ENCODE peak calls at places on chromosomes 11 and 22, in ten cellular contexts. J, Y, W, V, L, T, I, G, K and P are unnamed samples.

GRCh38 chr11:26778000-26778757 is 56.3 kb upstream of the SLC5A12 start:
- DNase-seq in J (no peak), G (no peak), K (no peak), I (peak), Y (peak), W (peak), L (no peak), V (peak), T (no peak), P (peak)

GRCh38 chr11:117551761-117552343 is 224.2 kb downstream of the CEP164 start:
- DNase-seq in Y (no peak), I (no peak), T (no peak), K (no peak), J (no peak), G (no peak), L (no peak), W (no peak), V (no peak), P (no peak)

GRCh38 chr11:29432719-29433325 is 584.0 kb downstream of the KCNA4 start:
- DNase-seq in I (peak), T (no peak), V (no peak), Y (peak), W (peak), G (no peak), K (no peak), L (no peak), J (no peak), P (no peak)

GRCh38 chr11:34050967-34051348 is 573 bp upstream of the CAPRIN1 start:
- DNase-seq in K (no peak), V (no peak), L (no peak), I (no peak), G (no peak), J (no peak), T (no peak), Y (no peak), W (peak), P (no peak)

GRCh38 chr11:128500488-128500887 is 86.9 kb downstream of the ETS1 start:
- DNase-seq in V (no peak), I (no peak), L (no peak), G (no peak), K (no peak), T (no peak), W (no peak), J (no peak), Y (no peak), P (no peak)

GRCh38 chr11:82811369-82811768 is 77.7 kb upstream of the FAM181B start:
- DNase-seq in I (no peak), Y (no peak), L (no peak), K (no peak), W (no peak), J (no peak), V (no peak), G (no peak), T (no peak), P (no peak)

GRCh38 chr11:88482871-88483301 is 145.3 kb upstream of the CTSC start:
- DNase-seq in Y (peak), W (peak), K (no peak), G (no peak), I (no peak), V (no peak), L (no peak), T (no peak), J (no peak), P (no peak)

GRCh38 chr11:75198278-75198948 is 42.2 kb upstream of the TPBGL start:
- DNase-seq in G (no peak), Y (no peak), I (peak), K (no peak), J (no peak), L (no peak), V (no peak), W (no peak), T (no peak), P (no peak)

GRCh38 chr11:44680982-44681597 is 45.7 kb upstream of the TSPAN18 start:
- DNase-seq in L (no peak), G (no peak), I (peak), V (no peak), J (no peak), Y (no peak), T (peak), W (peak), K (no peak), P (no peak)

GRCh38 chr11:70063121-70063520 is 15.0 kb upstream of the ANO1 start:
- DNase-seq in I (no peak), J (no peak), W (no peak), Y (no peak), T (no peak), V (no peak), G (no peak), L (no peak), K (no peak), P (no peak)

GRCh38 chr11:129236850-129237249 is 44.7 kb upstream of the ARHGAP32 start:
- DNase-seq in W (no peak), J (no peak), L (no peak), I (no peak), T (no peak), K (no peak), Y (no peak), G (no peak), V (no peak), P (no peak)

GRCh38 chr22:45678961-45679912 is 7.6 kb downstream of the ATXN10 start:
- DNase-seq in W (peak), L (no peak), Y (peak), G (no peak), I (peak), K (no peak), V (peak), T (no peak), J (no peak), P (peak)

GRCh38 chr22:46070215-46070721 is 80.1 kb upstream of the PPARA start:
- DNase-seq in V (no peak), Y (peak), G (peak), K (no peak), T (no peak), I (no peak), L (no peak), W (no peak), J (peak), P (no peak)

GRCh38 chr11:125083312-125084056 is 20.4 kb downstream of the SLC37A2 start:
- DNase-seq in K (no peak), Y (no peak), J (no peak), W (no peak), G (no peak), L (no peak), T (no peak), I (no peak), V (no peak), P (no peak)

GRCh38 chr22:44185237-44186120 is 4.8 kb downstream of the PARVG start:
- DNase-seq in K (no peak), L (no peak), V (no peak), J (peak), Y (no peak), G (no peak), T (no peak), W (no peak), I (no peak), P (no peak)

GRCh38 chr11:119671048-119671447 is 58.0 kb downstream of the NECTIN1 start:
- DNase-seq in K (no peak), I (no peak), V (peak), W (peak), L (peak), Y (peak), T (no peak), G (peak), J (no peak), P (peak)

GRCh38 chr11:22510010-22510409 is 115.6 kb downstream of the FANCF start:
- DNase-seq in G (no peak), T (no peak), I (peak), L (no peak), K (no peak), Y (no peak), J (no peak), W (no peak), V (no peak), P (no peak)

GRCh38 chr11:67561971-67562560 is 21.5 kb upstream of the GSTP1 start:
- DNase-seq in J (no peak), K (no peak), T (no peak), L (no peak), W (no peak), V (no peak), I (no peak), G (no peak), Y (no peak), P (no peak)

GRCh38 chr11:114311946-114312345 is 15.7 kb downstream of the NNMT start:
- DNase-seq in W (no peak), Y (no peak), T (no peak), G (no peak), L (no peak), V (no peak), J (no peak), I (no peak), K (no peak), P (no peak)

GRCh38 chr22:36977947-36978660 is 41.1 kb downstream of the TST start:
- DNase-seq in L (peak), V (peak), G (peak), I (peak), K (peak), J (peak), Y (peak), T (peak), W (peak), P (peak)

GRCh38 chr11:100515087-100515486 is 172.0 kb upstream of the ARHGAP42 start:
- DNase-seq in T (no peak), W (no peak), L (no peak), K (no peak), V (no peak), J (no peak), G (no peak), Y (no peak), I (no peak), P (no peak)

GRCh38 chr22:48827228-48827810 is 1000.4 kb downstream of the BRD1 start:
- DNase-seq in Y (no peak), K (no peak), T (no peak), J (no peak), W (no peak), G (no peak), I (no peak), V (no peak), L (no peak), P (no peak)

GRCh38 chr22:24424001-24424900 is 3.1 kb upstream of the ADORA2A start:
- DNase-seq in T (peak), K (no peak), J (peak), W (no peak), V (no peak), G (no peak), Y (no peak), I (no peak), L (no peak), P (no peak)

GRCh38 chr11:105786766-105787165 is 176.9 kb downstream of the GRIA4 start:
- DNase-seq in V (no peak), L (no peak), W (no peak), Y (no peak), K (no peak), G (no peak), J (no peak), T (no peak), I (no peak), P (no peak)

GRCh38 chr11:129436573-129436972 is 60.9 kb downstream of the BARX2 start:
- DNase-seq in V (no peak), G (no peak), W (no peak), Y (no peak), L (no peak), T (no peak), I (no peak), J (no peak), K (no peak), P (no peak)

GRCh38 chr11:27722117-27722844 is 22.0 kb upstream of the BDNF start:
- DNase-seq in I (no peak), K (no peak), W (peak), Y (peak), J (no peak), T (no peak), G (no peak), L (no peak), V (no peak), P (no peak)

GRCh38 chr11:108405706-108406105 is 61.6 kb downstream of the C11orf65 start:
- DNase-seq in I (no peak), T (no peak), L (no peak), Y (peak), J (no peak), W (no peak), G (no peak), V (no peak), K (no peak), P (no peak)

GRCh38 chr11:120208777-120209176 is 2.1 kb upstream of the OAF start:
- DNase-seq in K (no peak), Y (peak), I (peak), T (no peak), L (no peak), G (no peak), W (peak), J (no peak), V (no peak), P (peak)

GRCh38 chr11:131770801-131771200 is 400.4 kb downstream of the NTM start:
- DNase-seq in T (no peak), Y (peak), G (no peak), I (no peak), V (no peak), J (no peak), K (no peak), W (no peak), L (no peak), P (no peak)

GRCh38 chr22:27797793-27798525 is 3.6 kb downstream of the MN1 start:
- DNase-seq in V (no peak), W (no peak), T (no peak), J (no peak), G (no peak), L (no peak), Y (no peak), K (no peak), I (no peak), P (no peak)

GRCh38 chr11:1762537-1763302 is 1.0 kb downstream of the CTSD start:
- DNase-seq in Y (no peak), J (peak), K (no peak), G (peak), T (no peak), V (no peak), I (peak), W (no peak), L (no peak), P (no peak)

GRCh38 chr11:117256573-117256972 is 24.1 kb downstream of the RNF214 start:
- DNase-seq in J (no peak), K (no peak), T (no peak), Y (peak), V (no peak), G (no peak), I (no peak), L (no peak), W (peak), P (no peak)

GRCh38 chr11:87290304-87290922 is 252.7 kb downstream of the TMEM135 start:
- DNase-seq in W (peak), K (no peak), Y (peak), G (no peak), V (peak), I (peak), J (no peak), T (no peak), L (no peak), P (peak)

GRCh38 chr11:91823252-91823830 is 401.3 kb upstream of the FAT3 start:
- DNase-seq in T (no peak), K (no peak), G (no peak), Y (no peak), I (no peak), L (no peak), W (no peak), V (no peak), J (no peak), P (no peak)

GRCh38 chr22:32548039-32548438 is 73.4 kb downstream of the FBXO7 start:
- DNase-seq in V (no peak), L (no peak), W (no peak), G (no peak), J (no peak), K (no peak), I (no peak), Y (no peak), T (no peak), P (no peak)

GRCh38 chr11:113091578-113091844 is 130.3 kb downstream of the NCAM1 start:
- DNase-seq in G (no peak), W (no peak), V (no peak), T (no peak), K (no peak), I (no peak), L (no peak), Y (no peak), J (no peak), P (no peak)

GRCh38 chr22:19559324-19559811 is 35.2 kb upstream of the CLDN5 start:
- DNase-seq in W (no peak), Y (no peak), T (no peak), L (no peak), G (no peak), J (no peak), I (no peak), K (no peak), V (no peak), P (no peak)

GRCh38 chr22:43263645-43264514 is 76.9 kb upstream of the TTLL12 start:
- DNase-seq in G (peak), J (peak), V (peak), T (peak), Y (no peak), W (peak), L (no peak), K (no peak), I (peak), P (no peak)